ENCODE peak calls at places on chromosomes 3 and 15, in four cellular contexts. N is activated CD8-positive, alpha-beta memory T cell treated with anti-CD3 and anti-CD28 coated beads for 1 hour; K is CD4-positive, CD25-positive, alpha-beta regulatory T cell; P is NCI-H2081. D is an unnamed sample.

GRCh38 chr3:169812124-169812843 is 386 bp upstream of the LRRIQ4 start:
- DNase-seq in N (peak), K (peak), P (peak), D (peak)

GRCh38 chr15:63462053-63462452 is 42.3 kb upstream of the USP3 start:
- DNase-seq in N (no peak), K (no peak), P (no peak), D (no peak)

GRCh38 chr3:158152186-158152585 is 42.3 kb downstream of the RSRC1 start:
- DNase-seq in N (no peak), K (peak), P (no peak), D (no peak)

GRCh38 chr15:70140031-70140542 is 42.4 kb upstream of the TLE3 start:
- DNase-seq in N (no peak), K (no peak), P (no peak), D (no peak)

GRCh38 chr3:62597481-62597880 is 224.1 kb upstream of the FEZF2 start:
- DNase-seq in N (no peak), K (no peak), P (no peak), D (no peak)

GRCh38 chr15:87215100-87215499 is 1041.4 kb downstream of the NTRK3 start:
- DNase-seq in N (no peak), K (no peak), P (no peak), D (no peak)

GRCh38 chr3:176584413-176585176 is 612.7 kb downstream of the TBL1XR1 start:
- DNase-seq in N (no peak), K (no peak), P (no peak), D (no peak)

GRCh38 chr3:38479431-38480092 is 16.6 kb upstream of the EXOG start:
- DNase-seq in N (peak), K (peak), P (peak), D (peak)

GRCh38 chr3:38580450-38581382 is 68.8 kb downstream of the SCN5A start:
- DNase-seq in N (no peak), K (no peak), P (no peak), D (no peak)

GRCh38 chr15:90142216-90143175 is 40.2 kb upstream of the IDH2 start:
- DNase-seq in N (peak), K (peak), P (no peak), D (no peak)

D was measured in NCI-H774.